ENCODE peak calls at places on chromosomes 5 and 9, in five cellular contexts. One of them, this sample, is unnamed.

GRCh38 chr5:57499262-57500050 is 16.8 kb upstream of the ACTBL2 start:
- DNase-seq in body of pancreas: no peak
- DNase-seq in psoas muscle: no peak
- DNase-seq in BE2C: peak; percentile 28
- DNase-seq in stomach: no peak
- DNase-seq in this sample: no peak

GRCh38 chr9:4569101-4569500 is 78.8 kb downstream of the SLC1A1 start:
- DNase-seq in body of pancreas: no peak
- DNase-seq in psoas muscle: no peak
- DNase-seq in stomach: no peak
- DNase-seq in BE2C: no peak
- DNase-seq in this sample: no peak

GRCh38 chr5:65137631-65138030 is 344.1 kb downstream of the ADAMTS6 start:
- DNase-seq in body of pancreas: no peak
- DNase-seq in psoas muscle: no peak
- DNase-seq in stomach: no peak
- DNase-seq in BE2C: no peak
- DNase-seq in this sample: no peak

GRCh38 chr5:43315697-43316096 is 2.5 kb upstream of the HMGCS1 start:
- DNase-seq in BE2C: no peak
- DNase-seq in psoas muscle: no peak
- DNase-seq in body of pancreas: no peak
- DNase-seq in stomach: no peak
- DNase-seq in this sample: no peak

GRCh38 chr5:88736494-88736893 is 146.5 kb downstream of the MEF2C start:
- DNase-seq in stomach: no peak
- DNase-seq in BE2C: no peak
- DNase-seq in psoas muscle: no peak
- DNase-seq in body of pancreas: no peak
- DNase-seq in this sample: no peak

GRCh38 chr9:109418827-109419226 is 79.3 kb downstream of the PTPN3 start:
- DNase-seq in body of pancreas: no peak
- DNase-seq in stomach: no peak
- DNase-seq in BE2C: no peak
- DNase-seq in psoas muscle: no peak
- DNase-seq in this sample: no peak

GRCh38 chr9:130124471-130124870 is 47.7 kb upstream of the NCS1 start:
- DNase-seq in stomach: no peak
- DNase-seq in BE2C: no peak
- DNase-seq in psoas muscle: no peak
- DNase-seq in body of pancreas: no peak
- DNase-seq in this sample: no peak

GRCh38 chr5:168796840-168797548 is 217.8 kb upstream of the PANK3 start:
- DNase-seq in body of pancreas: no peak
- DNase-seq in psoas muscle: no peak
- DNase-seq in stomach: no peak
- DNase-seq in BE2C: no peak
- DNase-seq in this sample: no peak

GRCh38 chr5:1502046-1502736 is 21.6 kb downstream of the LPCAT1 start:
- DNase-seq in BE2C: no peak
- DNase-seq in stomach: peak; percentile 33
- DNase-seq in body of pancreas: no peak
- DNase-seq in psoas muscle: peak; percentile 74
- DNase-seq in this sample: peak; percentile 58

GRCh38 chr5:94788527-94788926 is 170.1 kb downstream of the SLF1 start:
- DNase-seq in psoas muscle: no peak
- DNase-seq in stomach: no peak
- DNase-seq in BE2C: no peak
- DNase-seq in body of pancreas: no peak
- DNase-seq in this sample: no peak

GRCh38 chr5:59562756-59563389 is 330.7 kb downstream of the PDE4D start:
- DNase-seq in stomach: peak; percentile 42
- DNase-seq in body of pancreas: peak; percentile 25
- DNase-seq in BE2C: no peak
- DNase-seq in psoas muscle: peak; percentile 92
- DNase-seq in this sample: no peak

GRCh38 chr5:72842816-72843215 is 26.4 kb downstream of the TNPO1 start:
- DNase-seq in body of pancreas: no peak
- DNase-seq in psoas muscle: no peak
- DNase-seq in BE2C: no peak
- DNase-seq in stomach: no peak
- DNase-seq in this sample: no peak

GRCh38 chr9:116992870-116993269 is 305.8 kb downstream of the TRIM32 start:
- DNase-seq in BE2C: no peak
- DNase-seq in stomach: no peak
- DNase-seq in psoas muscle: no peak
- DNase-seq in body of pancreas: no peak
- DNase-seq in this sample: no peak

GRCh38 chr5:54263447-54263846 is 46.9 kb downstream of the ARL15 start:
- DNase-seq in stomach: no peak
- DNase-seq in psoas muscle: no peak
- DNase-seq in BE2C: no peak
- DNase-seq in body of pancreas: no peak
- DNase-seq in this sample: no peak

GRCh38 chr9:95007470-95007869 is 281.0 kb downstream of the AOPEP start:
- DNase-seq in psoas muscle: no peak
- DNase-seq in BE2C: no peak
- DNase-seq in stomach: no peak
- DNase-seq in body of pancreas: no peak
- DNase-seq in this sample: no peak

GRCh38 chr9:3023449-3023848 is 179.6 kb upstream of the PUM3 start:
- DNase-seq in stomach: no peak
- DNase-seq in BE2C: no peak
- DNase-seq in psoas muscle: no peak
- DNase-seq in body of pancreas: no peak
- DNase-seq in this sample: no peak

GRCh38 chr5:43042626-43043399 is 2.7 kb upstream of the ANXA2R start:
- DNase-seq in BE2C: peak; percentile 67
- DNase-seq in body of pancreas: peak; percentile 61
- DNase-seq in psoas muscle: peak; percentile 90
- DNase-seq in stomach: peak; percentile 59
- DNase-seq in this sample: peak; percentile 70

GRCh38 chr9:134177624-134178393 is 13.4 kb upstream of the RNU6ATAC start:
- DNase-seq in BE2C: peak; percentile 8
- DNase-seq in stomach: no peak
- DNase-seq in psoas muscle: peak; percentile 56
- DNase-seq in body of pancreas: peak; percentile 9
- DNase-seq in this sample: no peak

GRCh38 chr5:4124201-4124852 is 528.7 kb downstream of the IRX1 start:
- DNase-seq in psoas muscle: no peak
- DNase-seq in BE2C: no peak
- DNase-seq in body of pancreas: no peak
- DNase-seq in stomach: no peak
- DNase-seq in this sample: no peak

GRCh38 chr5:98839469-98840383 is 66.3 kb downstream of the RGMB start:
- DNase-seq in body of pancreas: no peak
- DNase-seq in stomach: no peak
- DNase-seq in psoas muscle: no peak
- DNase-seq in BE2C: peak; percentile 40
- DNase-seq in this sample: no peak

GRCh38 chr5:175922192-175922885 is 45.8 kb downstream of the THOC3 start:
- DNase-seq in stomach: no peak
- DNase-seq in psoas muscle: no peak
- DNase-seq in body of pancreas: no peak
- DNase-seq in BE2C: no peak
- DNase-seq in this sample: no peak

GRCh38 chr9:22446589-22446949 is at the start of gene DMRTA1:
- DNase-seq in body of pancreas: peak; percentile 87
- DNase-seq in BE2C: peak; percentile 33
- DNase-seq in psoas muscle: peak; percentile 88
- DNase-seq in stomach: peak; percentile 87
- DNase-seq in this sample: peak; percentile 89

GRCh38 chr5:178437296-178438075 is 152.7 kb downstream of the COL23A1 start:
- DNase-seq in psoas muscle: no peak
- DNase-seq in body of pancreas: no peak
- DNase-seq in BE2C: no peak
- DNase-seq in stomach: no peak
- DNase-seq in this sample: no peak

GRCh38 chr9:71638627-71639026 is 129.7 kb downstream of the CEMIP2 start:
- DNase-seq in stomach: no peak
- DNase-seq in BE2C: no peak
- DNase-seq in psoas muscle: no peak
- DNase-seq in body of pancreas: no peak
- DNase-seq in this sample: peak; percentile 64

GRCh38 chr5:141330299-141331080 is at the start of gene PCDHGA1:
- DNase-seq in stomach: no peak
- DNase-seq in psoas muscle: no peak
- DNase-seq in BE2C: peak; percentile 78
- DNase-seq in body of pancreas: no peak
- DNase-seq in this sample: no peak

GRCh38 chr5:139147743-139148079 is 50.5 kb downstream of the SIL1 start:
- DNase-seq in BE2C: peak; percentile 83
- DNase-seq in psoas muscle: peak; percentile 73
- DNase-seq in body of pancreas: peak; percentile 81
- DNase-seq in stomach: peak; percentile 83
- DNase-seq in this sample: peak; percentile 91

GRCh38 chr5:103465891-103466290 is 96.7 kb downstream of the NUDT12 start:
- DNase-seq in body of pancreas: no peak
- DNase-seq in BE2C: no peak
- DNase-seq in psoas muscle: no peak
- DNase-seq in stomach: no peak
- DNase-seq in this sample: no peak

GRCh38 chr5:135601466-135601865 is 22.7 kb upstream of the CXCL14 start:
- DNase-seq in BE2C: no peak
- DNase-seq in psoas muscle: no peak
- DNase-seq in stomach: no peak
- DNase-seq in body of pancreas: no peak
- DNase-seq in this sample: no peak

GRCh38 chr9:82273121-82273520 is 284.5 kb downstream of the SPATA31D1 start:
- DNase-seq in stomach: no peak
- DNase-seq in body of pancreas: no peak
- DNase-seq in BE2C: no peak
- DNase-seq in psoas muscle: no peak
- DNase-seq in this sample: no peak

GRCh38 chr9:4986291-4986690 is 1.2 kb downstream of the JAK2 start:
- DNase-seq in BE2C: no peak
- DNase-seq in body of pancreas: no peak
- DNase-seq in psoas muscle: no peak
- DNase-seq in stomach: no peak
- DNase-seq in this sample: no peak

GRCh38 chr5:42507451-42508092 is 84.3 kb downstream of the GHR start:
- DNase-seq in stomach: no peak
- DNase-seq in body of pancreas: no peak
- DNase-seq in psoas muscle: peak; percentile 35
- DNase-seq in BE2C: no peak
- DNase-seq in this sample: no peak

GRCh38 chr5:91225848-91226686 is 157.1 kb downstream of the ARRDC3 start:
- DNase-seq in BE2C: peak; percentile 34
- DNase-seq in stomach: peak; percentile 64
- DNase-seq in body of pancreas: peak; percentile 68
- DNase-seq in psoas muscle: no peak
- DNase-seq in this sample: no peak

GRCh38 chr5:139847790-139848507 is 52.3 kb downstream of the PSD2 start:
- DNase-seq in stomach: peak; percentile 67
- DNase-seq in psoas muscle: peak; percentile 75
- DNase-seq in BE2C: peak; percentile 66
- DNase-seq in body of pancreas: peak; percentile 66
- DNase-seq in this sample: peak; percentile 42

GRCh38 chr5:176787676-176788075 is 22.7 kb upstream of the UNC5A start:
- DNase-seq in stomach: no peak
- DNase-seq in BE2C: no peak
- DNase-seq in psoas muscle: no peak
- DNase-seq in body of pancreas: no peak
- DNase-seq in this sample: no peak

DNA sequence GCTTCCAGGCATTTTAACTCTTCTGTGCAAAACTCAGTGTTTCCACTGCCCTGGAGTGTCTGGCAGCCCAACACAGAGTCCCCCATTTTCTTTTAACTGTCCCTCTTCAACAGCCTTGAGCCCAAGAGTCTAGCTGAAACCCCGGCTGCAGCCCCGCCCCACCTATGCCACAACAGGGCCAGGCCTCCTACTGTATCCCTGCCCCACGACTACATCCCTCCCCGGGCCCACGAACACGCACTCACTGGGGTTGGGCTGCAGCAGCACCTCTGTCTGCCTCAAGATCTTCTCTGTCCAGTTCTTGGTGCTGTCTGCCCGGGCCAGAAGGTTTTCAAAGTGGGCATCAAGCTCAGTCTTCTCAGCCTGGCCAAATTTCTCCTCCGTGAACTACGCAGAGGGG is 6.1 kb downstream of the SH3GLB2 start:
- DNase-seq in BE2C: no peak
- DNase-seq in body of pancreas: no peak
- DNase-seq in psoas muscle: no peak
- DNase-seq in stomach: no peak
- DNase-seq in this sample: no peak
- TF ChIP-seq CTCF in BE2C: no peak
- TF ChIP-seq CTCF in body of pancreas: no peak
- TF ChIP-seq CTCF in psoas muscle: no peak
- TF ChIP-seq CTCF in stomach: no peak
- TF ChIP-seq CTCF in this sample: no peak

DNA sequence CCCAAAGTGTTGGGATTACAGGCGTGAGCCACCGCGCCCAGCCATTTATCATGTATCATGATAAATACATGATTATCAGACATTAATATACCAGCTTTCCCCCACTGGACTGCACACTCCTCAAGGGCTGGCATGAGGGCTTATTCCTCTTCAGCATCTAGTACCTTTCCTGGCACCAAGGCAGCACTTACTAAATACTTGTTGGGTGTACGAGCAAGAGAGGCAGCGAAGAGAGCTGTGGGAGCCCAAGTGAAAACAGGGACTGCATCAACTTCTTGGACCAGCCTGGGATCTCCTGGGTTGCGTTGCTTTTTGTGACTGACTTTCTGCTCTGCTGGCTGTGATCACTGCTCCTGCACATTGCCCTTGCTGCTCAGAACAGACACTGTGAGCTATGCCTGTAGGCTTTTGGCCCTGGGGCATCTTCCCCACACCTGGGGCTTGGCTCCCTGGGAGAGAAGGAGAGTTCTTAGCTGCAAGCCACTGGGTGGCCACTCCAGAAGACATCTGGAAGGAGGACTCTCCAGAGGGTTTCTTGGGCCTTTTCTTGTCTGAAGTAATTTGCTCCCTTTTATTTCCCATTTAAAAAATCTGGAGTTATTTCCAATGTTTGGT is 224.3 kb downstream of the NR3C1 start:
- DNase-seq in body of pancreas: no peak
- DNase-seq in psoas muscle: no peak
- DNase-seq in BE2C: no peak
- DNase-seq in stomach: no peak
- DNase-seq in this sample: no peak
- H3K4me1 ChIP-seq in body of pancreas: peaks cover 20% of the 10 kb centered on the region
- H3K4me1 ChIP-seq in psoas muscle: peaks cover 45% of the 10 kb centered on the region
- H3K4me1 ChIP-seq in BE2C: no peaks in the 10 kb centered on the region
- H3K4me1 ChIP-seq in stomach: peaks cover 28% of the 10 kb centered on the region
- H3K4me1 ChIP-seq in this sample: no peaks in the 10 kb centered on the region

GRCh38 chr5:170892201-170892600 is 30.4 kb downstream of the RANBP17 start:
- DNase-seq in body of pancreas: no peak
- DNase-seq in psoas muscle: no peak
- DNase-seq in BE2C: no peak
- DNase-seq in stomach: no peak
- DNase-seq in this sample: no peak

GRCh38 chr5:170896779-170897178 is 35.0 kb downstream of the RANBP17 start:
- DNase-seq in BE2C: peak; percentile 31
- DNase-seq in psoas muscle: no peak
- DNase-seq in body of pancreas: peak; percentile 42
- DNase-seq in stomach: peak; percentile 26
- DNase-seq in this sample: no peak
- TF ChIP-seq CTCF in BE2C: peak; percentile 50
- TF ChIP-seq CTCF in psoas muscle: no peak
- TF ChIP-seq CTCF in body of pancreas: peak; percentile 59
- TF ChIP-seq CTCF in stomach: no peak
- TF ChIP-seq CTCF in this sample: no peak

GRCh38 chr9:127522727-127523126 is 71.4 kb downstream of the LRSAM1 start:
- DNase-seq in psoas muscle: no peak
- DNase-seq in BE2C: no peak
- DNase-seq in stomach: no peak
- DNase-seq in body of pancreas: no peak
- DNase-seq in this sample: no peak
- H3K4me1 ChIP-seq in psoas muscle: peaks cover 10% of the 10 kb centered on the region
- H3K4me1 ChIP-seq in BE2C: no peaks in the 10 kb centered on the region
- H3K4me1 ChIP-seq in stomach: peaks cover 29% of the 10 kb centered on the region
- H3K4me1 ChIP-seq in body of pancreas: peaks cover 23% of the 10 kb centered on the region
- H3K4me1 ChIP-seq in this sample: no peaks in the 10 kb centered on the region

This sample was measured in tibial artery.